ENCODE peak calls at places on chromosomes 4 and X, in eight cellular contexts. Z is right lobe of liver, I is endothelial cell of umbilical vein, X is AG09309, J is Calu3, Q is endothelial cell, B is WTC11, V is cardiac fibroblast. O is an unnamed sample.

GRCh38 chr4:176778491-176778890 is 14.2 kb downstream of the VEGFC start:
- DNase-seq in J (no peak), I (peak; percentile 64), B (no peak), V (peak; percentile 65), X (no peak), Q (no peak), Z (no peak), O (no peak)

GRCh38 chr4:139763668-139764067 is 98.0 kb downstream of the MGST2 start:
- DNase-seq in I (peak; percentile 81), X (no peak), Z (no peak), V (peak; percentile 39), B (no peak), J (no peak), Q (no peak), O (no peak)

GRCh38 chrX:47483310-47484268 is 567 bp upstream of the ZNF41 start:
- DNase-seq in B (peak; percentile 14), Q (peak; percentile 12), J (peak; percentile 11), X (no peak), V (peak; percentile 49), Z (peak; percentile 54), I (peak; percentile 86), O (peak; percentile 7)

GRCh38 chrX:39922926-39923325 is 174.8 kb downstream of the BCOR start:
- DNase-seq in I (no peak), B (no peak), J (no peak), V (no peak), Z (no peak), Q (no peak), X (no peak), O (no peak)

GRCh38 chr4:137707626-137708025 is 175.3 kb upstream of the PCDH18 start:
- DNase-seq in I (peak; percentile 40), Z (no peak), Q (no peak), V (peak; percentile 54), B (no peak), X (no peak), J (no peak), O (no peak)

GRCh38 chrX:22122510-22122909 is 90.4 kb downstream of the PHEX start:
- DNase-seq in Z (no peak), V (peak; percentile 54), B (no peak), J (no peak), I (peak; percentile 3), X (peak; percentile 3), Q (no peak), O (no peak)

GRCh38 chrX:120015145-120016067 is 62.1 kb downstream of the RHOXF2B start:
- DNase-seq in Z (no peak), I (no peak), J (peak; percentile 16), X (no peak), V (no peak), Q (peak; percentile 3), B (no peak), O (peak; percentile 28)

GRCh38 chrX:30270639-30271038 is 23.7 kb downstream of the MAGEB1 start:
- DNase-seq in I (no peak), V (no peak), Q (no peak), B (no peak), J (no peak), X (no peak), Z (no peak), O (no peak)

GRCh38 chrX:15343075-15343476 is 7.8 kb upstream of the PIGA start:
- DNase-seq in Q (no peak), Z (no peak), B (no peak), X (peak; percentile 31), V (peak; percentile 61), J (peak; percentile 8), I (no peak), O (no peak)

GRCh38 chr4:89657931-89658700 is 178.8 kb downstream of the SNCA start:
- DNase-seq in B (no peak), Q (no peak), V (peak; percentile 63), X (peak; percentile 17), Z (no peak), I (peak; percentile 82), J (no peak), O (no peak)
- TF ChIP-seq CTCF in B (no peak), Q (no peak), V (peak; percentile 31), X (peak; percentile 52), Z (peak; percentile 31), I (peak; percentile 34), J (no peak), O (peak; percentile 8)

GRCh38 chr4:38832624-38833528 is 23.7 kb downstream of the TLR6 start:
- DNase-seq in V (no peak), B (peak; percentile 17), I (no peak), X (no peak), Q (no peak), J (peak; percentile 4), Z (no peak), O (no peak)
- TF ChIP-seq CTCF in V (peak; percentile 22), B (no peak), I (no peak), X (peak; percentile 11), Q (peak; percentile 36), J (no peak), Z (no peak), O (no peak)

GRCh38 chr4:112145820-112146813 is 863 bp downstream of the FAM241A start:
- DNase-seq in V (peak; percentile 42), I (peak; percentile 70), J (peak; percentile 36), X (no peak), B (peak; percentile 53), Q (peak; percentile 71), Z (peak; percentile 72), O (peak; percentile 73)
- TF ChIP-seq CTCF in V (peak; percentile 21), I (no peak), J (no peak), X (peak; percentile 27), B (no peak), Q (no peak), Z (no peak), O (peak; percentile 20)

GRCh38 chrX:121579016-121579760 is 531.8 kb downstream of the GLUD2 start:
- DNase-seq in I (peak; percentile 1), Z (no peak), X (no peak), Q (peak; percentile 28), J (peak; percentile 49), B (no peak), V (peak; percentile 49), O (peak; percentile 12)
- TF ChIP-seq CTCF in I (no peak), Z (peak; percentile 46), X (peak; percentile 21), Q (peak; percentile 20), J (no peak), B (no peak), V (peak; percentile 17), O (no peak)

GRCh38 chrX:25277574-25277973 is 261.8 kb upstream of the ARX start:
- DNase-seq in J (no peak), X (no peak), I (no peak), Z (no peak), Q (no peak), V (no peak), B (no peak), O (no peak)

GRCh38 chrX:25278341-25278740 is 262.6 kb upstream of the ARX start:
- DNase-seq in J (no peak), V (no peak), Q (no peak), X (no peak), I (no peak), Z (no peak), B (no peak), O (no peak)

GRCh38 chrX:25275159-25275558 is 259.4 kb upstream of the ARX start:
- DNase-seq in Z (no peak), J (no peak), Q (no peak), I (no peak), B (no peak), V (no peak), X (no peak), O (no peak)
- TF ChIP-seq CTCF in Z (no peak), J (no peak), Q (no peak), I (no peak), B (no peak), V (no peak), X (no peak), O (no peak)

GRCh38 chr4:89949782-89950387 is 55.2 kb downstream of the MMRN1 start:
- DNase-seq in I (no peak), Z (no peak), B (no peak), J (no peak), X (no peak), V (no peak), Q (no peak), O (no peak)
- TF ChIP-seq CTCF in I (no peak), Z (peak; percentile 20), B (no peak), J (no peak), X (no peak), V (no peak), Q (no peak), O (peak; percentile 9)

O was measured in nephron progenitor cell.